ENCODE peak calls at places on chromosome 13, in four cellular contexts. Q, G, I and H are unnamed samples.

GRCh38 chr13:41917641-41918040 is 43.3 kb downstream of the VWA8 start:
- DNase-seq in G (no peak), I (peak; percentile 43), Q (no peak), H (no peak)

GRCh38 chr13:72643339-72643989 is 84.0 kb downstream of the MZT1 start:
- DNase-seq in I (peak; percentile 2), Q (peak; percentile 12), G (no peak), H (peak; percentile 37)

GRCh38 chr13:98664047-98664446 is 87.1 kb upstream of the STK24 start:
- DNase-seq in G (no peak), Q (no peak), I (no peak), H (no peak)

GRCh38 chr13:113856716-113857065 is 7.2 kb downstream of the GAS6 start:
- DNase-seq in I (no peak), Q (no peak), G (peak; percentile 66), H (no peak)

GRCh38 chr13:107005577-107005976 is 437.6 kb upstream of the ARGLU1 start:
- DNase-seq in Q (no peak), I (no peak), G (no peak), H (no peak)

GRCh38 chr13:80100636-80101035 is 240.3 kb downstream of the SPRY2 start:
- DNase-seq in I (no peak), G (no peak), Q (no peak), H (no peak)

GRCh38 chr13:23724196-23724970 is 154.2 kb downstream of the TNFRSF19 start:
- DNase-seq in Q (no peak), G (no peak), I (no peak), H (no peak)

GRCh38 chr13:30927595-30927994 is 4.9 kb upstream of the TEX26 start:
- DNase-seq in I (no peak), Q (no peak), G (no peak), H (no peak)

GRCh38 chr13:41613984-41614581 is 156.7 kb downstream of the RGCC start:
- DNase-seq in Q (peak; percentile 94), I (peak; percentile 90), G (peak; percentile 62), H (no peak)

GRCh38 chr13:99197257-99197651 is 3.4 kb upstream of the UBAC2 start:
- DNase-seq in G (no peak), Q (no peak), I (no peak), H (no peak)

GRCh38 chr13:57865600-57866294 is 234.2 kb downstream of the PCDH17 start:
- DNase-seq in I (no peak), G (no peak), Q (no peak), H (no peak)

GRCh38 chr13:59450218-59450617 is 713.5 kb downstream of the DIAPH3 start:
- DNase-seq in Q (no peak), I (no peak), G (no peak), H (no peak)

GRCh38 chr13:103287659-103288058 is 221.4 kb upstream of the SLC10A2 start:
- DNase-seq in Q (no peak), I (no peak), G (no peak), H (no peak)

GRCh38 chr13:41544824-41545707 is 87.7 kb downstream of the RGCC start:
- DNase-seq in I (no peak), G (no peak), Q (no peak), H (no peak)

GRCh38 chr13:106567421-106568224 is at the start of gene ARGLU1:
- DNase-seq in Q (no peak), G (peak; percentile 96), I (peak; percentile 79), H (peak; percentile 92)

GRCh38 chr13:33953781-33954180 is 135.8 kb downstream of the RFC3 start:
- DNase-seq in G (no peak), Q (no peak), I (no peak), H (no peak)

GRCh38 chr13:99119686-99120085 is 81.0 kb upstream of the UBAC2 start:
- DNase-seq in G (no peak), I (no peak), Q (no peak), H (no peak)

GRCh38 chr13:109182777-109183465 is 553.5 kb downstream of the MYO16 start:
- DNase-seq in Q (no peak), I (no peak), G (no peak), H (no peak)

GRCh38 chr13:112934075-112934474 is 34.9 kb upstream of the MCF2L start:
- DNase-seq in Q (no peak), G (no peak), I (no peak), H (no peak)

GRCh38 chr13:101307181-101307701 is 109.1 kb downstream of the NALCN start:
- DNase-seq in I (peak; percentile 49), Q (no peak), G (no peak), H (no peak)

GRCh38 chr13:97191143-97191542 is 31.0 kb upstream of the MBNL2 start:
- DNase-seq in Q (no peak), I (no peak), G (no peak), H (no peak)

GRCh38 chr13:51534075-51534817 is 50.0 kb upstream of the WDFY2 start:
- DNase-seq in Q (no peak), G (no peak), I (no peak), H (no peak)

GRCh38 chr13:59490651-59491050 is 673.1 kb downstream of the DIAPH3 start:
- DNase-seq in I (no peak), Q (no peak), G (no peak), H (no peak)

GRCh38 chr13:68927387-68928026 is 1180.1 kb upstream of the ATXN8OS start:
- DNase-seq in G (no peak), Q (no peak), I (no peak), H (no peak)

GRCh38 chr13:99796175-99796819 is 175.3 kb downstream of the ZIC5 start:
- DNase-seq in Q (peak; percentile 53), G (no peak), I (peak; percentile 2), H (peak; percentile 41)

GRCh38 chr13:73833331-73834070 is 300.7 kb downstream of the KLF12 start:
- DNase-seq in G (no peak), Q (peak; percentile 7), I (peak; percentile 29), H (no peak)

GRCh38 chr13:27450921-27451461 is 627 bp upstream of the MTIF3 start:
- DNase-seq in G (peak; percentile 71), Q (no peak), I (no peak), H (peak; percentile 41)

GRCh38 chr13:27448308-27448707 is 2.1 kb downstream of the MTIF3 start:
- DNase-seq in G (no peak), Q (no peak), I (no peak), H (no peak)

GRCh38 chr13:27446986-27447583 is 3.3 kb downstream of the MTIF3 start:
- DNase-seq in G (no peak), I (no peak), Q (no peak), H (no peak)

GRCh38 chr13:27449081-27449603 is 1.2 kb downstream of the MTIF3 start:
- DNase-seq in G (no peak), Q (no peak), I (no peak), H (no peak)

DNA sequence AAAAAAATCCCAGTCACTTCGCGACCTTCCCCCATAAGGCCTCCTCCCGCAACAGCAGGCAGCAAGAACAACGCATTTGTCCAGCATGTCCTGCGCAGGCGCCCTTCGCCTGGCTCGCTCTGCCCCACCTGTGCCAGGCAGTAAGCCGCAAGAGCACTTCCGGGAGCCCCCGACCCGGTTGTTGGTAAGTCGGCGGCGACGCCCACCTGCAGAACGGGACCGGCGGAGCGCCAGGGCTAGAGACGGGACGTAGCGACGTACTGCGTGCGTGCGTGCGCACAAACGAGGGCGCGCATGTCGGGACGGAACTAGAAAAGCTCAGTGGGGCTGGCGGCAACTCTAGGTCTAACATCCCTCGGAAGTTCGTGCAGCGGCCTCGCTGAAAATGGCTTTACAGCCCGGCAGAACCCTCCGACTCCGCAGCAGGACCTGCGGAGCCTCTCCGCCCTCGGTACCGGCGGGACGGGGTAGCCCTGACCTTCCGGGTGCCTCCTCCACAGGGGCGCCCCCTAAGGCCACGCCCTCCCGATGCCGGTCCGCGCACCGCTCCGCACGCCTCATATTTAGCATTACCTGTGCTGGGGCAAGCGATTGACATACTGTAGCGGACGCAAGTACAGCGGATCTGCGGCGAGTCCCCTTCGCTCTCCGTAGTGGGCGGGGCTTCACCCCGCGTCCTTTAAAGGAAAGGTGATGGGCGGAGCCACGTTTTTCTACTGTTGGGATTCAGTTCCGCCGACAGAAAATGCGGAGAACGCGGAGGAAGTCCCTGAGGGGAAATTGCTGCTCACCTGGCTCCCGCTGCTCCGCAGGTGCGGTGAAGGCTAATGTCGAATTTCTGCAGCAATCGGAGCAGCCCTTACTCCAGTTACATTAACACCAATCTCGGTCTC is at the start of gene MTIF3:
- DNase-seq in G (peak; percentile 95), Q (peak; percentile 61), I (peak; percentile 76), H (peak; percentile 94)
- TF ChIP-seq CTCF in G (peak; percentile 8), Q (no peak), I (peak; percentile 17), H (no peak)

DNA sequence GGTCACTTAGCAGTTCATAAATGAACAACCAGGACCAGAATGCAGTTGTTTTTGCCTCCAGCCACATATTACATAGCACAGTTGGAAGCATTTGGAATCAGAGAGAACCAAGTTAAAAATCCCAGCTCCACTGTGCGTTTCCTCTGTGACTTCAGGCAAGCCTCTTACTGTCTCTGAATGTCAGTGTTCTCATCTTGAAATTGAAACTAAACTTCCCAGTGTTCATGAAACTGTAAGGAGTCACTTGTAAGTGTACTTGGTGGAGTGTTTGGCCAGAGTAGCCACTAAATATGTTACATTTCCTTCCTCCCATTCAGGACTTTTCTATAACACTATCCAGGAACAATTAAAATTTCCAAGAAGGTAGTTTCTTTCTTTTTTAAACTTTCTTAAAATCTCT is 276.8 kb downstream of the KCNRG start:
- DNase-seq in G (no peak), Q (no peak), I (no peak), H (no peak)
- TF ChIP-seq CTCF in G (no peak), Q (no peak), I (no peak), H (no peak)

DNA sequence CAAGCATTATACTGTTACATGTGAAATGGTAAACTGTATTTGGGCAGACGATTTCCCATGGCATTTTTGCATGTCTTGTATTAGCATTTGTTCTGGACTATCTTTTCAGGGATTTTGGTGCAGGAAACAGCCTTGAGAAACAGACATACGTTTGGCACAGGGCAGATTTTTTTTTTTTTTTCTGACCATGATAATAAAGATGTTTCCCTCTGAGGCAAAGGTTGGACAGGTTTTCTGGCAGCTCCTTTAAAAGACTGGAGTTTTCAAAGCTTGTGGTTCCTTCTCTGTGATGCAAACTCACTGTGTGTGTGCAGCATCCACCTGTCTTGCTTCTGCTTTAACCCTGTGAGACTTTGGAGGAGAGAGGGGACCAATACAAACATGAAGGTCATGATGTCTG is 63.0 kb downstream of the NBEA start:
- DNase-seq in I (no peak), G (no peak), Q (no peak), H (no peak)
- TF ChIP-seq CTCF in I (no peak), G (no peak), Q (no peak), H (no peak)

GRCh38 chr13:46726347-46726746 is 70.6 kb downstream of the ESD start:
- DNase-seq in I (no peak), Q (no peak), G (no peak), H (no peak)

GRCh38 chr13:46731535-46731934 is 65.4 kb downstream of the ESD start:
- DNase-seq in Q (no peak), I (no peak), G (no peak), H (no peak)

DNA sequence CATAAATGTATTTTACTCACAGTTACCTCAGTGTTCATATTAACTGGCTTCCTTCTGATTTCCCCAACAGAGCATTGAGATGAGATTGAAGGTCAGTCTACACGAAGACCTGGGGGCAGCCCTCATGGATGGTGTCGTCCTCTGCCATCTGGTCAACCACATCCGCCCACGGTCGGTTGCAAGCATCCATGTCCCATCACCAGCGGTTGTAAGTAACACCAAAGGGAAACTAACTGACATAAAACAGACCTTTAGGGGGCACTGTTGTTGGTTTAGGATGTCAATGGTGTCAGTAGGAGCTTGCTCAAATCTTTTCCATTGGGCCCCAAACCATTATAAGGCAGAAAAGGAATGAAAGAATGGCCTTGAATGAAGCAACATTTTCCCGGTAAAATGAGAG is 68.2 kb downstream of the ESD start:
- DNase-seq in Q (no peak), G (no peak), I (no peak), H (peak; percentile 20)
- TF ChIP-seq CTCF in Q (peak; percentile 31), G (no peak), I (no peak), H (peak; percentile 17)